ENCODE peak calls at places on chromosomes 16 and 17, in four cellular contexts. C is mucosa of descending colon, E is GM12878, P is lung. I is an unnamed sample. For H3K36me3 and H3K4me1, the result is how much of the 10 kb centered on the place peaks cover.

GRCh38 chr16:80971814-80972213 is 34.9 kb downstream of the CMC2 start:
- DNase-seq in C (no peak), E (no peak), P (no peak), I (no peak)

GRCh38 chr17:17365476-17366110 is 62.4 kb downstream of the NT5M start:
- DNase-seq in C (peak), E (no peak), P (no peak), I (no peak)

GRCh38 chr17:5198472-5198871 is 6.8 kb upstream of the ZNF594 start:
- DNase-seq in C (no peak), E (no peak), P (no peak), I (no peak)

GRCh38 chr17:8781784-8782575 is 17.2 kb downstream of the MFSD6L start:
- DNase-seq in C (no peak), E (no peak), P (no peak), I (no peak)

GRCh38 chr17:31487648-31488263 is 96.3 kb downstream of the RAB11FIP4 start:
- DNase-seq in C (peak), E (no peak), P (peak), I (peak)

GRCh38 chr17:54968954-54969400 is 412 bp downstream of the STXBP4 start:
- DNase-seq in C (no peak), E (no peak), P (no peak), I (peak)

GRCh38 chr16:17002557-17002956 is 468.2 kb downstream of the XYLT1 start:
- DNase-seq in C (no peak), E (no peak), P (no peak), I (no peak)

GRCh38 chr16:11726008-11726407 is 16.6 kb downstream of the TXNDC11 start:
- DNase-seq in C (no peak), E (no peak), P (peak), I (peak)

GRCh38 chr17:79130536-79131273 is 56.1 kb downstream of the ENGASE start:
- DNase-seq in C (no peak), E (no peak), P (no peak), I (no peak)

GRCh38 chr16:87464691-87465300 is 28.0 kb downstream of the ZCCHC14 start:
- DNase-seq in C (no peak), E (no peak), P (peak), I (peak)

GRCh38 chr17:48588519-48588918 is 1.5 kb downstream of the HOXB3 start:
- DNase-seq in C (no peak), E (no peak), P (no peak), I (no peak)

GRCh38 chr17:44887971-44888955 is 11.0 kb downstream of the EFTUD2 start:
- DNase-seq in C (no peak), E (no peak), P (no peak), I (no peak)

GRCh38 chr16:85755929-85756768 is 5.3 kb upstream of the C16orf74 start:
- DNase-seq in C (no peak), E (peak), P (no peak), I (no peak)

GRCh38 chr16:85401917-85402766 is 211.0 kb upstream of the GSE1 start:
- DNase-seq in C (peak), E (no peak), P (no peak), I (peak)

GRCh38 chr16:1527836-1528811 is 5.3 kb upstream of the TMEM204 start:
- DNase-seq in C (no peak), E (no peak), P (no peak), I (no peak)

GRCh38 chr17:9336817-9337216 is 238.8 kb downstream of the STX8 start:
- DNase-seq in C (no peak), E (peak), P (no peak), I (no peak)

GRCh38 chr16:81647527-81647926 is 131.6 kb upstream of the PLCG2 start:
- DNase-seq in C (no peak), E (no peak), P (no peak), I (no peak)

GRCh38 chr17:21129023-21129681 is 2.4 kb downstream of the DHRS7B start:
- DNase-seq in C (no peak), E (no peak), P (no peak), I (no peak)

GRCh38 chr17:11643851-11644250 is 45.6 kb downstream of the DNAH9 start:
- DNase-seq in C (no peak), E (no peak), P (no peak), I (no peak)

GRCh38 chr17:72134560-72135399 is 14.0 kb downstream of the SOX9 start:
- DNase-seq in C (no peak), E (no peak), P (no peak), I (no peak)

GRCh38 chr17:29143894-29144293 is 36.3 kb downstream of the MYO18A start:
- DNase-seq in C (no peak), E (no peak), P (no peak), I (no peak)

GRCh38 chr17:43755389-43755875 is 3.2 kb downstream of the SOST start:
- DNase-seq in C (peak), E (no peak), P (no peak), I (no peak)

GRCh38 chr17:10081571-10082169 is 116.7 kb downstream of the GAS7 start:
- DNase-seq in C (no peak), E (no peak), P (no peak), I (no peak)

GRCh38 chr16:73202176-73202729 is 154.3 kb upstream of the ZFHX3 start:
- DNase-seq in C (peak), E (no peak), P (no peak), I (peak)

GRCh38 chr17:67421869-67422273 is 44.8 kb downstream of the PITPNC1 start:
- DNase-seq in C (no peak), E (peak), P (no peak), I (peak)

GRCh38 chr17:55668581-55668980 is 54.1 kb downstream of the TMEM100 start:
- DNase-seq in C (no peak), E (no peak), P (no peak), I (no peak)

GRCh38 chr17:49741009-49741691 is 22.8 kb downstream of the FAM117A start:
- DNase-seq in C (no peak), E (no peak), P (no peak), I (no peak)

GRCh38 chr17:78358538-78359215 is 1.2 kb downstream of the SOCS3 start:
- DNase-seq in C (peak), E (no peak), P (no peak), I (peak)

GRCh38 chr17:57665128-57665527 is 80.0 kb downstream of the CCDC182 start:
- DNase-seq in C (no peak), E (no peak), P (no peak), I (no peak)

GRCh38 chr16:17497648-17498047 is 26.9 kb upstream of the XYLT1 start:
- DNase-seq in C (no peak), E (no peak), P (no peak), I (no peak)

GRCh38 chr16:28878083-28878926 is at the start of gene ATP2A1:
- DNase-seq in C (no peak), E (no peak), P (no peak), I (no peak)
- H3K36me3 ChIP-seq in C (under half), E (under half), P (under half), I (under half)

GRCh38 chr17:38912221-38912813 is 13.1 kb upstream of the LASP1NB start:
- DNase-seq in C (no peak), E (no peak), P (no peak), I (no peak)
- H3K4me1 ChIP-seq in C (under half), E (under half), P (under half), I (under half)

GRCh38 chr17:33974276-33974675 is 280.8 kb upstream of the CCL2 start:
- DNase-seq in C (no peak), E (no peak), P (no peak), I (no peak)

GRCh38 chr17:33976816-33977215 is 278.3 kb upstream of the CCL2 start:
- DNase-seq in C (no peak), E (no peak), P (no peak), I (no peak)

GRCh38 chr17:33980193-33980592 is 274.9 kb upstream of the CCL2 start:
- DNase-seq in C (no peak), E (peak), P (no peak), I (no peak)

GRCh38 chr17:33978889-33979288 is 276.2 kb upstream of the CCL2 start:
- DNase-seq in C (no peak), E (no peak), P (no peak), I (no peak)

GRCh38 chr17:33977729-33978514 is 277.2 kb upstream of the CCL2 start:
- DNase-seq in C (no peak), E (no peak), P (no peak), I (no peak)
- H3K36me3 ChIP-seq in C (under half), E (under half), P (under half), I (under half)

GRCh38 chr17:76748657-76749056 is 10.7 kb downstream of the MFSD11 start:
- DNase-seq in C (no peak), E (no peak), P (no peak), I (no peak)

GRCh38 chr17:76751416-76751993 is 13.6 kb downstream of the MFSD11 start:
- DNase-seq in C (no peak), E (no peak), P (no peak), I (no peak)

GRCh38 chr17:76755285-76755684 is 17.4 kb downstream of the MFSD11 start:
- DNase-seq in C (no peak), E (no peak), P (no peak), I (no peak)

GRCh38 chr17:76752006-76752405 is 14.1 kb downstream of the MFSD11 start:
- DNase-seq in C (no peak), E (no peak), P (no peak), I (no peak)

DNA sequence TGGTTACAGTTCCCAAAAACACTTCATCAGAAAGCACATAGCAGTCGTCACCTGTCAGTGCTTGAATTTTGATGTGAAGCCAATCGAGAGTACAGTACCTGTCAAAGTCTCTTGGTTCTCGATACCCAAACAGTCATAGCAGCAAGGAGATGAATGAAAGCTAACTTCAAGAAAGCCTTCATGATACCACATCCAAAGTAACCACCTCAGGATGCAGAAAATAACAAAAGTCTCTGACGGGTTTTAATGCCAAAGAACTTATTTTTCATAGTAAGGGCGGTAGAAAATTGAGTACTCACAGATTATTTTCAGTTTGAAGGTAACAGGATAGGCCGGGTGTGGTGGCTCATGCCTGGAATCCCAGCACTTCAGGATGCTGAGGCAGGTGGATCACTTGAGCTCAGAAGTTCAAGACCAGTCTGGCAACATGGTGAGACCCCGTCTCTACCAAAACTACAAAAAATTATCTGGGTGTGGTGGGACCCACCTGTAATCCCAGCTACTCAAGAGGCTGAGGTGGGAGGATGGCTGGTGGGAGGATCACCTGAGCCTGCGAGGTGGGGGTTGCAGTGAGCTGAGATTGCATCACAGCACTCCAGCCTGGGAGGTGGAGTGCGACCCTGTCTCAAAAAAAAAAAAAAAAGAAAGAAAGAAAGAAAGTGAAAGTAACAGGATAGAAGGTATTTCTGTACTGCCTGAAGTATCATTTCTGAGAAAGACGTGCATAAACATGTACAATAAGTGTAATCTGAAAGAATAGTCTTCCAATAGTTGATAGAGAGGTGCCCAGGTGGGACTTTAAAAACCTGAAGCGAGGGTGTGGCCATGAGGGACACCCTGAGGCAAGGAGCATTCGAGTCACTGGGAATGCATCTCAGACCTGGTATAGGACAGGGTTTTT is 15.4 kb downstream of the MFSD11 start:
- DNase-seq in C (no peak), E (no peak), P (no peak), I (no peak)
- H3K4me1 ChIP-seq in C (under half), E (under half), P (under half), I (under half)

I was measured in colonic mucosa.